ENCODE peak calls at places on chromosomes 11 and 22, in nine cellular contexts. I is mucosa of descending colon, S is transverse colon, M is CD14-positive monocyte, X is upper lobe of right lung, N is osteocyte, H is cardiac fibroblast, U is kidney epithelial cell, E is GM23338. Q is an unnamed sample.

GRCh38 chr11:47188262-47188661 is 2.0 kb upstream of the PACSIN3 start:
- DNase-seq in S (no peak), I (no peak), N (no peak), H (no peak), M (no peak), E (no peak), U (no peak), X (no peak), Q (no peak)

GRCh38 chr11:9070740-9071476 is 20.5 kb downstream of the SCUBE2 start:
- DNase-seq in I (no peak), S (no peak), E (no peak), X (no peak), N (no peak), U (no peak), H (no peak), M (no peak), Q (no peak)

GRCh38 chr22:20031732-20032406 is 11.0 kb downstream of the TANGO2 start:
- DNase-seq in E (peak; percentile 46), X (no peak), H (no peak), U (no peak), N (no peak), I (peak; percentile 84), M (no peak), S (peak; percentile 61), Q (no peak)

GRCh38 chr22:46150615-46151423 is 493 bp downstream of the PPARA start:
- DNase-seq in S (peak; percentile 63), M (no peak), E (peak; percentile 39), X (peak; percentile 79), H (peak; percentile 13), N (peak; percentile 84), I (peak; percentile 83), U (no peak), Q (peak; percentile 95)

GRCh38 chr22:44525872-44526271 is 27.8 kb upstream of the RTL6 start:
- DNase-seq in X (no peak), U (no peak), M (no peak), E (no peak), N (peak; percentile 19), S (no peak), H (no peak), I (no peak), Q (no peak)

GRCh38 chr22:45475063-45475747 is 27.5 kb upstream of the FBLN1 start:
- DNase-seq in I (no peak), H (peak; percentile 28), E (no peak), S (no peak), M (no peak), X (peak; percentile 20), U (no peak), N (no peak), Q (no peak)

GRCh38 chr22:42639541-42640241 is 710 bp downstream of the ATP5MGL start:
- DNase-seq in I (no peak), M (no peak), X (no peak), U (no peak), S (no peak), E (no peak), H (peak; percentile 45), N (no peak), Q (no peak)

GRCh38 chr22:35915477-35916013 is 113.1 kb downstream of the RBFOX2 start:
- DNase-seq in N (no peak), S (no peak), M (no peak), E (no peak), I (no peak), U (no peak), X (no peak), H (no peak), Q (no peak)

DNA sequence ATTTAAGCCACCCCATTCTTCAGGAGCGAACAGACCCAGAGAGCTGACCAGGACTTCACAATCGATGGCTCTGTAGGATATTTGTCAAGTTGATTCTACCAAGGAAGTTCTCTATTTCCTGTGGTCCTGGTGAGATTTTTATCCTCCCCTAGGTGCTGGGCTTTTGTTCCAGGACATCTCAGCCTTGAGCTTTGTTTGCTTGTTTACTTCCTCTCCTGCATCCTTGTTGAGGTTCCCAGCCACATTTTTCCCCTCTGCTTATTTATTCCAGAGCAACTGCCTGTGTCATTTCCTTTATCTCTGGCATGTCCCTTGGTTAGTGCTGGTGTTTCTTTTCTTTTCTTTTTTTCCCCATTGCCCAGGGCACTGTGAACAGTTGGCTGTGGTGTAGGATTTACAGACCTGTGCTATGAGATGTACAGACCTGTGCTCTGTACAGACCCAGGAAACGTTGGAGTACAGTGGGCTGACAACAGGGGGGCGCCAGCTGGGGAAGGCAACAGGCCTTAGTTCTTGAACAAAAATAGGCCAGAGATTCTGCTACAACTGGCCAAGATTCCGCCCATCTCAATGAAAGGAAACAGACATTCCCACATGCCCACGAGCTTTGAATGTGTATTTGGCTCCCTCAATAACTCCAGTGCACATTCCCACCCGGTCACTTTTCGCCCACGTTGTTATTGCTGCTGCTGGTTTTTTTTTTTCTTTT is 235.9 kb upstream of the DDI1 start:
- DNase-seq in U (no peak), E (peak; percentile 35), I (no peak), H (peak; percentile 94), S (no peak), X (no peak), M (no peak), N (no peak), Q (no peak)
- TF ChIP-seq CTCF in U (no peak), E (peak; percentile 31), I (no peak), H (no peak), S (no peak), X (no peak), M (no peak), N (no peak), Q (no peak)

GRCh38 chr11:72786305-72787261 is 7.3 kb downstream of the STARD10 start:
- DNase-seq in N (no peak), H (no peak), X (peak; percentile 82), M (no peak), U (no peak), S (peak; percentile 81), I (peak; percentile 87), E (no peak), Q (no peak)

GRCh38 chr11:72788250-72788649 is 5.6 kb downstream of the STARD10 start:
- DNase-seq in E (no peak), S (no peak), H (no peak), M (peak; percentile 81), I (peak; percentile 57), U (no peak), N (no peak), X (no peak), Q (no peak)

GRCh38 chr11:72784662-72785061 is 9.2 kb downstream of the STARD10 start:
- DNase-seq in E (no peak), X (no peak), M (no peak), I (peak; percentile 48), U (no peak), H (no peak), S (no peak), N (no peak), Q (no peak)

GRCh38 chr11:72789493-72790131 is 4.2 kb downstream of the STARD10 start:
- DNase-seq in U (no peak), S (no peak), I (peak; percentile 37), E (no peak), X (no peak), N (no peak), H (peak; percentile 74), M (no peak), Q (no peak)

DNA sequence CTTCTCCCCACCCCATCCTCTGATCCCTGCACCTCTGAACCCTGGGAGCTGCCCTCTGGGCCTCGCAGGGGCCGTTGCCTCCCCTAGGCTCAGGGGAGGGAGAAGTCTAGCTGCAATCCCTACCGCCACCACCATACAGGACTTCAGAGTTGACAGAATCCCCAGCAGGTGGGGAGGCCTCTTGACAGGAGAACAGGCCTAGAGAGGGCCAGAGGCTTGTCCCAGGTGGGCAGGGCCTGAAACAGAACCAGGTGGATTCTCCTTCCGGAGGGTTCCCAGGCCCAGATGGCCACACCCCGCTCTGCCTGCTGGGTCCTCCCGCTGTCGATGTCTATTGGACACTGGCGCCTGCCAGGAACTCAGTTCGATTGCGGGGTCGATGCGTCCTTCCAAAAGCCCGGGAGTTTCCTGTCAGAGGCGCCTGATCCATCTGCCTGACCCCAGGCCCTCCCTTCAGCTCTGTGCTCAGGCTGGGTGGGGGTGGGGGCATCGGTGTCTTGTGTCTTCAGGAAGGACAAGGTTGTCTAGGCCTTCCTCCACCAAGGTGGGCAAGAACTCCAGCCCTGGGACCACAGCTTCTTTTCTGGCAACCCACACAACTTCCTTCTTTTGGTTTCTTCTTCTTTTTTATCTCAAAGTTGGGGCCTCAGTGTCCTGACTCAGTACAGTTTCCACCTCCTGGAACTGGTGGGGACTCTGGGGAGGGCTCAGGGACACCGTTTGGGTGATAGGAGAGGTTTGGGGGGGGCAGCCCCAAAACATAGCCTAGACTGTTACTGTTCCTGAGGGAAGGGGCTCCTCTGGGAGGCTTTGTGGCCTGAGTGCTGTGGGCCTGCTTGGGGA is 6.4 kb downstream of the STARD10 start:
- DNase-seq in M (peak; percentile 69), I (peak; percentile 89), X (no peak), E (peak; percentile 95), N (no peak), H (no peak), U (no peak), S (peak; percentile 72), Q (no peak)
- TF ChIP-seq CTCF in M (peak; percentile 29), I (no peak), X (peak; percentile 5), E (peak; percentile 36), N (no peak), H (peak; percentile 14), U (no peak), S (peak; percentile 51), Q (no peak)

GRCh38 chr11:75527130-75527529 is 1.4 kb upstream of the GDPD5 start:
- DNase-seq in M (no peak), S (no peak), X (no peak), I (no peak), H (no peak), U (no peak), E (no peak), N (no peak), Q (no peak)

GRCh38 chr11:75523811-75524401 is 1.8 kb downstream of the GDPD5 start:
- DNase-seq in E (no peak), H (no peak), N (no peak), M (no peak), S (no peak), I (no peak), U (no peak), X (no peak), Q (no peak)

GRCh38 chr11:75524576-75525432 is 937 bp downstream of the GDPD5 start:
- DNase-seq in E (peak; percentile 46), M (no peak), S (peak; percentile 33), N (no peak), X (no peak), I (peak; percentile 66), H (peak; percentile 13), U (no peak), Q (no peak)

GRCh38 chr11:75526192-75526541 is 426 bp upstream of the GDPD5 start:
- DNase-seq in H (no peak), I (no peak), E (no peak), N (no peak), S (no peak), U (no peak), M (no peak), X (no peak), Q (no peak)

DNA sequence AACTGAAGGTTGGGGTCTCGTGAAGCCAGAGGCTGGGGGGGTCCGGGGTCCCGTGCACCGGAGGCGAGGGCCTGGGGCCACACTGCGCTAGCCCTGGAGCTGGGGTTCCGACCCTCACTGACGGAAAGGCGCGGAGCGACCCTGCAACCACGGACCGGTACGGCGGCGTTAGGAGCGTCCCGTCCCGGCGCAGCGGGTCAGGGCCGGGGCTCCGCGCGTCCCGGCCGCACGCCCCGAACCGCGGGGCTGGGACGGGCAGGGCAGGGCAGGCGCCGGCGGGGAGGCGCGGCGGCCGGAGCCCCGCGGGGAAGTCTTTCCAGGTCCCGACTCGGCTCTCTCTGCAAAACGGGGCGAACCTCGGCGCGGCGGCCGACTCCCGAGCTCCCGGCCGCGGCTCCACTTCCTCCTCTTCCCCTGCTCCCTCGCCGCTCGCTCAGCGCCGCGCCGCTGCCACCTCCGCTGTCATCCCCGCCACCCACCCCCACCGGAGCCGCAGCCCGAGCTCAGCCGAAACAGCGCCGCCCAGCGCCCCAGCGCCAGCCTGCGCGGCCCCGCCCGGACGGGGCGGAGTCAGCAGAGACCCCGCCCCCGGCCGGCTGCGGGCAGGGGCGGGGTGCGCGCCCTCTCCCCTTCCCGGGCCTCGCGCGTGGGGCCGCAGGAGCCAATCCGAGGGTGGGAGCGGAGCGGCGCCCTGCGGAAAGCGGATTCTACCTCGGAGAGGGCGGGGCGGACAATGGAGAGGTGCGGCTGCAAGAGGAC is at the start of gene GDPD5:
- DNase-seq in M (peak; percentile 81), U (no peak), S (peak; percentile 87), H (peak; percentile 84), N (peak; percentile 94), X (peak; percentile 92), E (peak; percentile 92), I (peak; percentile 90), Q (no peak)
- TF ChIP-seq CTCF in M (peak; percentile 33), U (no peak), S (no peak), H (no peak), N (peak; percentile 71), X (peak; percentile 46), E (no peak), I (peak; percentile 52), Q (peak; percentile 80)

GRCh38 chr11:43573233-43573632 is 107.3 kb upstream of the HSD17B12 start:
- DNase-seq in S (no peak), U (no peak), X (no peak), N (no peak), I (no peak), E (peak; percentile 82), H (peak; percentile 19), M (no peak), Q (no peak)

GRCh38 chr11:43575931-43576833 is 104.4 kb upstream of the HSD17B12 start:
- DNase-seq in U (no peak), M (no peak), H (peak; percentile 10), N (peak; percentile 34), I (no peak), X (no peak), S (no peak), E (no peak), Q (no peak)

GRCh38 chr11:43573873-43574272 is 106.7 kb upstream of the HSD17B12 start:
- DNase-seq in I (no peak), H (no peak), N (no peak), M (no peak), S (no peak), E (no peak), X (no peak), U (no peak), Q (no peak)

GRCh38 chr11:43576834-43577521 is 103.6 kb upstream of the HSD17B12 start:
- DNase-seq in X (no peak), S (no peak), N (peak; percentile 83), I (no peak), H (peak; percentile 50), M (no peak), E (peak; percentile 97), U (no peak), Q (no peak)

DNA sequence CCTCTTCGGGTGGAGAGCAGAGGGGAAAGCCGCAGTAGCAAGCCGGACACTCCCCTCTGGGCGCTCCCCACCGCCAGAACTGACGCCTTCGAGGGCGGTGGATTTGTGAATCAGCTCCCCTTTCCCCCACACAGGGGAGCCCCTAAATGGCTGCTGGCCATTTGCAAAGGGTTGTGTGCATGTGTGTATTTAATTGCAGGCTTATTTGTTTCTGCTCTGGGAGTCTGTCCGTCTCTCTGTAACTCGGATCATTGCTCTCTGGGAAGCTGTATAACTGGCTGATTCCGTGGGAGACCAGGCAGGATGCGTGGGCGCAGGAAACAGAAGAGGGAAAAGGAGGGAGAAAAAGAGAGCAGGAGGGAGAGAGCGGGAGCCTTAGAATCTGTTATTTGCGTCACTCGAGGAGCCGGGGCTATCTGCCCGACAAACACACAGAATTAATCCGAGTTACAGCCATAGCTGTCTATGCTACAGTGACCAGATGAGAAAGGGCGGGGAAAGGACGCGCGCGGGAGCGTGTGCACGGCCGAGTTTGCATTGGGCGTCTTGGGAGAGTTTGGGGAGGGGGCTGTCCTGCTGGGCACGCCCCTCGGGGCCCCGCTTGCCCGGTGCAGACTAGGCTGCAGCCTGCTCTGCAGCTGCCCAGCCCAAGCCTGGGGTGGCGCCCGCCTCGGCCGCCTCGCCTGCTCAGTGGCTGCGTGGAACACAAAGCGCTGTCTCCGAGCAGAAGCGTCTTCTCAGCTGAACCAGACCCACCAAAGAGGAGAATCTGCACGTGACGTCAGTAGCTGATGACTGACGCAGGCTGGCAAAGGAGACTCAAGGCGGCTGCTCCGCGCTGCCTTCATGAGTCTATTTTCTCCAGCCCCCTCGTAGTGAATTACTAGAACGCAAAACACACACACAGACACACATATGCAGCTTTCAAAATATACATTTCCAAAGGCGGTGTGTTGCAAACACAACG is 105.3 kb upstream of the HSD17B12 start:
- DNase-seq in N (peak; percentile 82), S (no peak), E (peak; percentile 60), H (peak; percentile 62), U (no peak), M (no peak), I (no peak), X (no peak), Q (no peak)
- TF ChIP-seq CTCF in N (no peak), S (no peak), E (no peak), H (no peak), U (no peak), M (no peak), I (no peak), X (no peak), Q (peak; percentile 5)

Q was measured in chondrocyte.